ENCODE peak calls at places on chromosomes 6 and 20, in seven cellular contexts. K is A549, B is suprapubic skin, E is K562, U is tibial nerve, W is transverse colon, V is H1. C is an unnamed sample.

GRCh38 chr20:53827996-53828672 is 234.5 kb upstream of the ZNF217 start:
- DNase-seq in B (no peak), V (no peak), E (no peak), K (peak), W (no peak), U (peak), C (peak)

GRCh38 chr6:153879826-153880225 is 159.2 kb upstream of the OPRM1 start:
- DNase-seq in E (no peak), W (no peak), U (no peak), B (no peak), K (no peak), V (no peak), C (no peak)

GRCh38 chr20:58521763-58522162 is 6.6 kb upstream of the APCDD1L start:
- DNase-seq in E (no peak), V (no peak), B (no peak), K (no peak), W (no peak), U (no peak), C (no peak)

GRCh38 chr6:134943567-134944111 is 6.3 kb downstream of the ALDH8A1 start:
- DNase-seq in B (no peak), K (no peak), E (no peak), U (no peak), W (no peak), V (no peak), C (no peak)

GRCh38 chr20:24118781-24119175 is 130.2 kb upstream of the GGTLC1 start:
- DNase-seq in B (no peak), E (no peak), W (no peak), K (peak), U (no peak), V (no peak), C (no peak)

GRCh38 chr20:235891-236290 is 8.8 kb downstream of the DEFB129 start:
- DNase-seq in W (no peak), E (no peak), B (no peak), K (peak), V (no peak), U (no peak), C (no peak)

GRCh38 chr20:48679603-48680002 is 148.2 kb downstream of the PREX1 start:
- DNase-seq in E (peak), V (no peak), B (no peak), U (no peak), K (peak), W (peak), C (no peak)

GRCh38 chr20:63005862-63006564 is 751 bp downstream of the BHLHE23 start:
- DNase-seq in E (no peak), V (no peak), U (no peak), W (no peak), B (no peak), K (peak), C (no peak)

GRCh38 chr20:18191336-18191735 is 53.7 kb downstream of the KAT14 start:
- DNase-seq in V (no peak), W (no peak), E (no peak), K (no peak), U (no peak), B (no peak), C (no peak)

GRCh38 chr20:62875419-62876355 is 14.1 kb upstream of the TCFL5 start:
- DNase-seq in E (peak), U (peak), B (peak), K (peak), V (no peak), W (peak), C (peak)

GRCh38 chr20:34538671-34539123 is 19.8 kb upstream of the MAP1LC3A start:
- DNase-seq in B (no peak), W (peak), E (peak), V (no peak), U (peak), K (peak), C (no peak)

GRCh38 chr6:106109043-106109442 is 22.9 kb downstream of the PRDM1 start:
- DNase-seq in K (no peak), E (no peak), W (no peak), V (no peak), B (no peak), U (no peak), C (no peak)

GRCh38 chr6:96682017-96682416 is 119.1 kb downstream of the FHL5 start:
- DNase-seq in V (no peak), W (no peak), E (no peak), U (no peak), K (no peak), B (no peak), C (no peak)

GRCh38 chr6:163637524-163637923 is 223.0 kb downstream of the QKI start:
- DNase-seq in B (no peak), U (no peak), V (no peak), W (no peak), K (no peak), E (no peak), C (no peak)

DNA sequence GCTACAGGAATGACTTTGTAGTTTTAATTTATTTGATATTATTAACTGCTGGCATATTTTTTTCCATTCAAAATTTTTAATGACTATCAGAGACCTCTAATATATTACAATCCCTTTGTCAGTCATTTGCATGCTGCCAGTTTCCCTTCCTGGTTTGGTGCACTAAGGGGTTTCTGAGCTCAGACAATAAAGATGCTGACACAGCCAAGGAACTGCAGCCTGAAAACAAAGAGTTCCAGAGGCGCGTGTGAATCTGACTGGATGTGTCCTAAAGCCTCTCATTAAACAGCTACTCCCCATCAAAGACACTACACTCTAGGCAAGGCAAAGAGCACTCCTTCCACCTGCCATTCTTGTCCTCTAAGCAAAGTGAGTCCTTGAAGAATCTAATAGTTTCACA is 116.8 kb upstream of the DST start:
- DNase-seq in U (no peak), E (no peak), W (no peak), K (no peak), V (no peak), B (no peak), C (no peak)
- TF ChIP-seq CTCF in U (no peak), E (no peak), W (no peak), K (no peak), V (no peak), B (no peak), C (no peak)

DNA sequence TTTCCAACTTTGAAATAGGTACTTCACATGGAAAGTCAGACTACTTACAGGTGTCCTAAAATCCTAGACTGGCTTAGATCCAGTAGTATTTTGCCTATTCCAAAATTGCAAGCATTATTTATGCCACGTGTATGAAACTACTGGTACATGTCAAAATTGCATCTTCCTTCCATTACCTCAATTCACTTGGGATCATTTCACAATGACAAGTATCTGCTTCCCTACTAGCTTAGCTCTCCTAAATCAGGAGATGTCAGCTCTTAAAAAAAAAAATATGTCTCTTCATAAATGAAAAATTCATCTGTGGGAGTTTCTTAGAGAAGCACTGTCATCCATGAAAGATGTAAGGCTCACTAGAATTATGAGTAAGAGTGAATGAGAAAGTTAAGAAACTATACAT is 466.6 kb upstream of the MANEA start:
- DNase-seq in U (no peak), B (no peak), V (no peak), W (no peak), K (no peak), E (no peak), C (no peak)
- TF ChIP-seq EP300 in U (no peak), B (no peak), V (no peak), W (no peak), K (no peak), E (no peak), C (no peak)

GRCh38 chr6:77021232-77021631 is 442.1 kb downstream of the HTR1B start:
- DNase-seq in V (no peak), K (no peak), E (no peak), U (no peak), B (no peak), W (no peak), C (no peak)
- TF ChIP-seq CTCF in V (no peak), K (no peak), E (no peak), U (no peak), B (no peak), W (no peak), C (no peak)

GRCh38 chr6:39422273-39422672 is 99.8 kb upstream of the KCNK16 start:
- DNase-seq in B (peak), W (no peak), K (no peak), U (peak), V (no peak), E (no peak), C (no peak)

GRCh38 chr6:39424831-39425230 is 102.3 kb upstream of the KCNK16 start:
- DNase-seq in B (no peak), E (no peak), V (no peak), K (no peak), W (no peak), U (no peak), C (no peak)

GRCh38 chr6:39428152-39428551 is 105.7 kb upstream of the KCNK16 start:
- DNase-seq in V (no peak), W (no peak), U (no peak), K (no peak), B (no peak), E (no peak), C (no peak)

GRCh38 chr6:39425346-39426056 is 103.0 kb upstream of the KCNK16 start:
- DNase-seq in W (no peak), V (no peak), U (no peak), K (no peak), B (no peak), E (no peak), C (no peak)

GRCh38 chr6:39426057-39426592 is 103.6 kb upstream of the KCNK16 start:
- DNase-seq in W (no peak), E (no peak), B (no peak), K (peak), V (no peak), U (no peak), C (no peak)
- TF ChIP-seq EP300 in W (no peak), E (no peak), B (no peak), K (no peak), V (no peak), U (no peak), C (no peak)

GRCh38 chr6:285030-285771 is 7.1 kb upstream of the DUSP22 start:
- DNase-seq in B (no peak), E (no peak), W (no peak), K (no peak), U (no peak), V (no peak), C (no peak)
- TF ChIP-seq CTCF in B (no peak), E (no peak), W (no peak), K (no peak), U (no peak), V (no peak), C (no peak)

C was measured in ovary.